ENCODE peak calls at places on chromosomes 7 and 10, in nine cellular contexts. K, U, R, T, X, E, H, V and C are unnamed samples.
A peak's percentile ranks its signal among the peaks of the same experiment; 100 is the strongest.

GRCh38 chr7:75869776-75870379 is 9.0 kb upstream of the RHBDD2 start:
- DNase-seq in E (no peak), X (no peak), K (no peak), U (no peak), R (no peak), T (no peak), V (no peak), H (peak; percentile 43), C (no peak)

GRCh38 chr7:110130669-110131068 is 960.3 kb upstream of the LRRN3 start:
- DNase-seq in X (no peak), U (no peak), R (no peak), E (no peak), H (no peak), K (peak; percentile 5), V (no peak), T (no peak), C (no peak)

GRCh38 chr7:83096065-83096580 is 66.6 kb downstream of the PCLO start:
- DNase-seq in T (no peak), R (no peak), E (no peak), X (no peak), U (no peak), V (no peak), K (no peak), H (no peak), C (no peak)

GRCh38 chr10:111650088-111650487 is 533.5 kb downstream of the GPAM start:
- DNase-seq in U (no peak), X (no peak), T (no peak), R (no peak), K (no peak), E (no peak), V (no peak), H (no peak), C (no peak)

GRCh38 chr10:102799691-102800435 is 37.4 kb downstream of the CYP17A1 start:
- DNase-seq in K (no peak), T (no peak), H (no peak), R (no peak), V (peak; percentile 84), E (no peak), X (no peak), U (no peak), C (no peak)

GRCh38 chr7:87328281-87328680 is 17.2 kb upstream of the CROT start:
- DNase-seq in X (no peak), K (peak; percentile 39), T (no peak), U (no peak), E (no peak), R (no peak), H (no peak), V (no peak), C (no peak)

GRCh38 chr7:87575521-87575920 is 25.2 kb downstream of the ABCB1 start:
- DNase-seq in K (peak; percentile 7), E (no peak), R (no peak), U (no peak), T (no peak), X (no peak), H (no peak), V (no peak), C (no peak)

GRCh38 chr10:114970515-114970914 is 32.5 kb downstream of the TRUB1 start:
- DNase-seq in R (no peak), X (no peak), V (no peak), U (no peak), K (peak; percentile 8), T (no peak), H (no peak), E (no peak), C (no peak)

GRCh38 chr7:101957733-101958525 is 140.5 kb downstream of the CUX1 start:
- DNase-seq in U (no peak), X (no peak), V (no peak), E (no peak), H (no peak), T (no peak), K (no peak), R (no peak), C (no peak)

GRCh38 chr7:139848274-139848673 is 19.2 kb downstream of the TBXAS1 start:
- DNase-seq in V (no peak), E (no peak), U (no peak), K (no peak), T (no peak), X (no peak), H (no peak), R (no peak), C (no peak)

GRCh38 chr10:29314726-29315125 is 25.9 kb downstream of the LYZL1 start:
- DNase-seq in X (no peak), V (no peak), T (no peak), R (no peak), U (no peak), H (no peak), E (no peak), K (no peak), C (no peak)

DNA sequence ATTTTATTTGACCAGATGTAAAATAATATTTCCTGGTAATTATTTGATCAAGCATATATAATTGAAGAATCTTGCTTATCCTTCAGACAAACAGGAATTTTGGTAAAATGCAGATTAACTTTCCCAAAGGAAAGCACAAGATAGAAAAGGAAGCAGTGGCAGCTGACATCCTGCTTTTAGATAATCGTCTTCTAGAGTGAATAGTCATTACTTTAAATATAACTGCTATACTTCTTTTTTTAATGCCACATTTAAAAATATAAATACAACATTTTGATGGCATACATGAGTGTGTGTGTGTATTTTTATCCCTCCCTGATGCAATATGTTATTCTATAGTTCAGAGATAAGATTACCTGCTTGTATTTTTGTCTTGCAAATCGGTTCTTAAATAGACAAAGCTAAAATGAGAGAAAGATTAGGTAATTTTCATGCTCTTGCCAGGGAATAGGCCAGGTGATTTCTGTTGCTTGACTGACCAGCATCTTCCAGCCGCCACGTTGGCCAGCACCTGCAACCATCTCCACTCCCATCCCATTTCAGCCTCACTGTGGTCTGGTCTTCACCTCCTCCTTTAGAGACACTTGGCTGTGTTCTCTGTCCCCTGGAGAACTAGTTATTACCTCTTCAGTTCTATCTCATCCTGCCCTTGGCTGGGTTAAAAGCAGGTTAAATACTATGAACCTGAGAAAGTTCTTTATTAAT is 58.1 kb downstream of the MDFIC start:
- DNase-seq in X (no peak), U (no peak), T (no peak), H (no peak), R (no peak), V (no peak), K (no peak), E (no peak), C (no peak)
- H3K4me3 ChIP-seq in X (no peak overlapping the region), U (no peak overlapping the region), T (no peak overlapping the region), H (no peak overlapping the region), R (no peak overlapping the region), V (no peak overlapping the region), K (no peak overlapping the region), E (no peak overlapping the region), C (no peak overlapping the region)

GRCh38 chr10:124590216-124591122 is 128.8 kb downstream of the LHPP start:
- DNase-seq in H (peak; percentile 20), T (no peak), U (no peak), E (no peak), V (no peak), X (peak; percentile 48), K (no peak), R (no peak), C (no peak)
- TF ChIP-seq CTCF in H (peak; percentile 37), T (no peak), U (no peak), E (no peak), V (no peak), X (no peak), K (no peak), R (no peak), C (no peak)

GRCh38 chr10:126387931-126388911 is at the start of gene ADAM12:
- DNase-seq in H (peak; percentile 18), K (peak; percentile 68), U (no peak), V (no peak), E (no peak), X (peak; percentile 83), R (no peak), T (peak; percentile 16), C (no peak)

GRCh38 chr10:126384269-126384873 is 3.9 kb downstream of the ADAM12 start:
- DNase-seq in E (no peak), K (peak; percentile 96), X (no peak), R (no peak), H (peak; percentile 80), T (no peak), U (no peak), V (no peak), C (no peak)

GRCh38 chr10:126391162-126391880 is 3.0 kb upstream of the ADAM12 start:
- DNase-seq in U (no peak), H (no peak), R (no peak), V (no peak), K (peak; percentile 41), T (no peak), E (no peak), X (no peak), C (no peak)

GRCh38 chr10:126390324-126390723 is 2.0 kb upstream of the ADAM12 start:
- DNase-seq in X (no peak), E (no peak), V (no peak), K (no peak), T (no peak), U (no peak), H (no peak), R (no peak), C (no peak)

DNA sequence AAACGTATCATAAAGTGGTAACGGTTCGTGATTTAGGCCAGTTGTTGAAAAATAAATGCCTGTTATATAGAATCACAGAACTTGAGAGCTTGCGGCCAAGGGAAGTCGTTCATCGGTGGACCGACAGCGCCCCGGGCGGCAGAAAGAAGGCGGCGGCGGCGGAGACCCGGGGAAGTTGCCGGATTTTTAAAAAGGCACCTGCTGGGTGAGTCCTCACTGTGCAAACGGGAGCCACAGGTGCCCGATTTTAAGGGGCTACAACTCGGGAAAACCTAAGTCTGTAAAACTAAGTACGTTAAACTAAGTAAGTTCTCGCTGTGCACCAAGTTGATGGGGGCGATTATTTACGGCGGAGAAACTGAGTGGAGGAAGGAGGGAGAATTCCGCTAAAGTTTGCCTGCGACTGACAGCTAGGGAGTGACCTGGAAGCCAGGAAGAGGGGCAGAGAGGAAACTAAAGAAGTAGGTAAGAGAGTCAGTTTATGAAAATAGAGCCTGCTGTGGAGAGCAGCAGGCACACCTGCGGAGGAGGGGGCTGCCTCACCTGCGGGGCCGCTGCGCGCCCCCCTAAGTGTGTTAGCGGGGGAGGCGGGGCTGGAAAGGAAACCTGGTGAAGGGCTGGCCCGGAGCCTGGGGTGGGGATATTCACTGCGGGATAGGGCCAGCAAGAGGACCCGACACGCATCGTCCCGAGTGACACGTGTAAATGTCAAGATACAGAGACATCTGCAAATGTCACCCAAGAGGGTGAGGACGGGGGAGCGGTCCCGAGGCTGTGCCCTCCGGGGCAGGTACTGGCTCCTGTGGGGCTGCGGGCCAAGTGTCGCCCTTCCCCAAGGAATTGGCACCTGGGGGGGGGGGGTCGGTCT is 1.0 kb downstream of the ADAM12 start:
- DNase-seq in R (no peak), T (peak; percentile 68), E (peak; percentile 76), X (peak; percentile 87), U (no peak), V (peak; percentile 56), K (peak; percentile 72), H (peak; percentile 50), C (no peak)
- H3K4me3 ChIP-seq in R (peak overlapping the region; percentile 33), T (no peak overlapping the region), E (peak overlapping the region; percentile 30), X (peak overlapping the region; percentile 46), U (peak overlapping the region; percentile 39), V (peak overlapping the region; percentile 50), K (peak overlapping the region; percentile 64), H (peak overlapping the region; percentile 47), C (peak overlapping the region; percentile 30)

GRCh38 chr7:72182036-72182435 is 230.1 kb downstream of the CALN1 start:
- DNase-seq in V (no peak), R (no peak), K (no peak), X (no peak), E (no peak), T (no peak), H (no peak), U (no peak), C (no peak)

GRCh38 chr7:72187179-72187578 is 225.0 kb downstream of the CALN1 start:
- DNase-seq in T (no peak), H (no peak), R (no peak), K (no peak), X (no peak), V (no peak), U (no peak), E (no peak), C (no peak)

GRCh38 chr7:72183835-72184234 is 228.3 kb downstream of the CALN1 start:
- DNase-seq in R (no peak), T (no peak), U (no peak), K (no peak), H (no peak), X (no peak), E (no peak), V (no peak), C (peak; percentile 22)
- TF ChIP-seq CTCF in R (peak; percentile 61), T (no peak), U (no peak), K (no peak), H (no peak), X (no peak), E (no peak), V (peak; percentile 18), C (peak; percentile 47)